ENCODE peak calls at places on chromosomes 12 and 14, in five cellular contexts. Z is activated CD4-positive, alpha-beta T cell treated with anti-CD3 and anti-CD28 coated beads for 24 hours; Q is KBM-7; T is AG09309; A is T-helper 1 cell. I is an unnamed sample.

GRCh38 chr12:92973614-92974013 is 44.5 kb upstream of the EEA1 start:
- DNase-seq in Z (no peak), Q (peak), T (peak), A (peak), I (no peak)

GRCh38 chr14:45793081-45793480 is 540.1 kb upstream of the MIS18BP1 start:
- DNase-seq in Z (no peak), Q (peak), T (no peak), A (no peak), I (no peak)

GRCh38 chr12:19038210-19038609 is 91.3 kb upstream of the PLEKHA5 start:
- DNase-seq in Z (no peak), Q (no peak), T (no peak), A (no peak), I (no peak)

GRCh38 chr14:61461808-61462275 is 140.5 kb downstream of the PRKCH start:
- DNase-seq in Z (no peak), Q (peak), T (no peak), A (peak), I (no peak)

GRCh38 chr14:99769123-99769522 is 24.1 kb upstream of the EML1 start:
- DNase-seq in Z (no peak), Q (no peak), T (no peak), A (no peak), I (no peak)

GRCh38 chr14:33307691-33308369 is 369.2 kb downstream of the NPAS3 start:
- DNase-seq in Z (no peak), Q (no peak), T (peak), A (no peak), I (no peak)

GRCh38 chr14:56135001-56135400 is 16.8 kb downstream of the PELI2 start:
- DNase-seq in Z (no peak), Q (no peak), T (no peak), A (no peak), I (no peak)

GRCh38 chr14:50237448-50237847 is 6.1 kb upstream of the SOS2 start:
- DNase-seq in Z (no peak), Q (peak), T (no peak), A (no peak), I (no peak)

GRCh38 chr14:54220122-54220691 is 176.6 kb upstream of the CDKN3 start:
- DNase-seq in Z (no peak), Q (no peak), T (no peak), A (no peak), I (no peak)

GRCh38 chr12:26798013-26798412 is 35.0 kb downstream of the ITPR2 start:
- DNase-seq in Z (no peak), Q (peak), T (no peak), A (no peak), I (no peak)

GRCh38 chr12:80709811-80710726 is 2.6 kb downstream of the MYF6 start:
- DNase-seq in Z (no peak), Q (no peak), T (no peak), A (no peak), I (no peak)

GRCh38 chr14:68665116-68665515 is 127.8 kb downstream of the ZFP36L1 start:
- DNase-seq in Z (no peak), Q (no peak), T (no peak), A (no peak), I (no peak)

GRCh38 chr14:100241279-100241678 is 2.3 kb downstream of the YY1 start:
- DNase-seq in Z (no peak), Q (no peak), T (no peak), A (no peak), I (no peak)

GRCh38 chr12:39574785-39575497 is 44.7 kb downstream of the ABCD2 start:
- DNase-seq in Z (no peak), Q (no peak), T (no peak), A (no peak), I (no peak)

GRCh38 chr14:44300911-44301310 is 206.2 kb downstream of the FSCB start:
- DNase-seq in Z (no peak), Q (no peak), T (no peak), A (no peak), I (no peak)

GRCh38 chr12:12926571-12927071 is 25.3 kb downstream of the GPRC5D start:
- DNase-seq in Z (no peak), Q (no peak), T (no peak), A (no peak), I (no peak)

GRCh38 chr14:64766430-64767151 is 62.4 kb downstream of the PLEKHG3 start:
- DNase-seq in Z (no peak), Q (no peak), T (no peak), A (no peak), I (no peak)

GRCh38 chr14:38662781-38663180 is 406.9 kb upstream of the CLEC14A start:
- DNase-seq in Z (no peak), Q (no peak), T (no peak), A (no peak), I (no peak)

GRCh38 chr14:75399819-75400678 is 27.8 kb upstream of the JDP2 start:
- DNase-seq in Z (no peak), Q (no peak), T (no peak), A (peak), I (no peak)

GRCh38 chr12:28787151-28787550 is 361.9 kb upstream of the FAR2 start:
- DNase-seq in Z (no peak), Q (no peak), T (no peak), A (no peak), I (no peak)

GRCh38 chr14:50943261-50943942 is 881 bp downstream of the PYGL start:
- DNase-seq in Z (no peak), Q (peak), T (no peak), A (no peak), I (no peak)

GRCh38 chr14:79136437-79137430 is 966.6 kb downstream of the NRXN3 start:
- DNase-seq in Z (no peak), Q (no peak), T (no peak), A (no peak), I (no peak)

GRCh38 chr12:28800129-28800528 is 348.9 kb upstream of the FAR2 start:
- DNase-seq in Z (no peak), Q (no peak), T (no peak), A (no peak), I (no peak)

GRCh38 chr12:93256258-93256969 is 121.3 kb upstream of the NUDT4 start:
- DNase-seq in Z (no peak), Q (no peak), T (no peak), A (no peak), I (no peak)

GRCh38 chr12:28938581-28939301 is 210.3 kb upstream of the FAR2 start:
- DNase-seq in Z (no peak), Q (no peak), T (no peak), A (no peak), I (no peak)

GRCh38 chr12:104281636-104282035 is 21.9 kb upstream of the EID3 start:
- DNase-seq in Z (no peak), Q (no peak), T (no peak), A (no peak), I (no peak)

GRCh38 chr12:14256139-14256538 is 109.3 kb upstream of the ATF7IP start:
- DNase-seq in Z (no peak), Q (peak), T (no peak), A (peak), I (peak)

GRCh38 chr14:53533384-53533975 is 380.4 kb upstream of the DDHD1 start:
- DNase-seq in Z (no peak), Q (no peak), T (no peak), A (no peak), I (no peak)

GRCh38 chr12:7899755-7900154 is 27.0 kb upstream of the SLC2A14 start:
- DNase-seq in Z (no peak), Q (no peak), T (peak), A (no peak), I (no peak)

GRCh38 chr12:48261773-48262172 is 58.7 kb upstream of the OR10AD1 start:
- DNase-seq in Z (no peak), Q (no peak), T (no peak), A (no peak), I (no peak)

GRCh38 chr12:123949118-123949774 is 23.4 kb downstream of the CCDC92 start:
- DNase-seq in Z (no peak), Q (no peak), T (no peak), A (no peak), I (no peak)

GRCh38 chr12:130421896-130422295 is 84.2 kb downstream of the PIWIL1 start:
- DNase-seq in Z (no peak), Q (no peak), T (no peak), A (no peak), I (no peak)

GRCh38 chr12:8698132-8698829 is 490 bp downstream of the RIMKLB start:
- DNase-seq in Z (peak), Q (no peak), T (no peak), A (peak), I (no peak)

GRCh38 chr12:68960162-68960501 is 27.2 kb upstream of the CPM start:
- DNase-seq in Z (no peak), Q (no peak), T (no peak), A (no peak), I (no peak)